ENCODE peak calls at places on chromosomes 11 and 22, in eight cellular contexts. One of them, this sample, is unnamed. For H3K27me3 and H3K4me1, the result is how much of the 10 kb centered on the place peaks cover.

GRCh38 chr22:43471606-43472135 is 59.9 kb downstream of the MPPED1 start:
- DNase-seq in heart right ventricle: no peak
- DNase-seq in GM12878: no peak
- DNase-seq in cardiac muscle cell: no peak
- DNase-seq in PC-3: no peak
- DNase-seq in right lobe of liver: no peak
- DNase-seq in upper lobe of right lung: no peak
- DNase-seq in transverse colon: no peak
- DNase-seq in this sample: no peak

GRCh38 chr11:45839204-45839603 is 8.1 kb upstream of the CRY2 start:
- DNase-seq in right lobe of liver: no peak
- DNase-seq in GM12878: no peak
- DNase-seq in heart right ventricle: no peak
- DNase-seq in transverse colon: no peak
- DNase-seq in cardiac muscle cell: no peak
- DNase-seq in PC-3: no peak
- DNase-seq in upper lobe of right lung: no peak
- DNase-seq in this sample: no peak

GRCh38 chr11:133950874-133951483 is 5.8 kb downstream of the IGSF9B start:
- DNase-seq in transverse colon: no peak
- DNase-seq in heart right ventricle: peak
- DNase-seq in cardiac muscle cell: no peak
- DNase-seq in PC-3: no peak
- DNase-seq in right lobe of liver: no peak
- DNase-seq in GM12878: no peak
- DNase-seq in upper lobe of right lung: no peak
- DNase-seq in this sample: no peak

GRCh38 chr22:46036558-46037408 is 59.8 kb upstream of the WNT7B start:
- DNase-seq in upper lobe of right lung: peak
- DNase-seq in PC-3: peak
- DNase-seq in transverse colon: peak
- DNase-seq in right lobe of liver: peak
- DNase-seq in GM12878: no peak
- DNase-seq in heart right ventricle: no peak
- DNase-seq in cardiac muscle cell: peak
- DNase-seq in this sample: peak

GRCh38 chr11:31764766-31765165 is 46.4 kb downstream of the PAX6 start:
- DNase-seq in transverse colon: no peak
- DNase-seq in heart right ventricle: no peak
- DNase-seq in upper lobe of right lung: no peak
- DNase-seq in cardiac muscle cell: no peak
- DNase-seq in PC-3: no peak
- DNase-seq in GM12878: no peak
- DNase-seq in right lobe of liver: no peak
- DNase-seq in this sample: no peak

GRCh38 chr11:65814131-65814959 is 19.4 kb upstream of the SNX32 start:
- DNase-seq in transverse colon: no peak
- DNase-seq in GM12878: no peak
- DNase-seq in upper lobe of right lung: peak
- DNase-seq in right lobe of liver: peak
- DNase-seq in heart right ventricle: no peak
- DNase-seq in PC-3: no peak
- DNase-seq in cardiac muscle cell: peak
- DNase-seq in this sample: no peak

GRCh38 chr11:55795256-55795655 is at the start of gene OR5D14:
- DNase-seq in right lobe of liver: no peak
- DNase-seq in GM12878: no peak
- DNase-seq in heart right ventricle: no peak
- DNase-seq in transverse colon: no peak
- DNase-seq in upper lobe of right lung: no peak
- DNase-seq in PC-3: no peak
- DNase-seq in cardiac muscle cell: no peak
- DNase-seq in this sample: no peak

GRCh38 chr11:128595221-128595620 is 7.9 kb upstream of the ETS1 start:
- DNase-seq in heart right ventricle: no peak
- DNase-seq in PC-3: no peak
- DNase-seq in cardiac muscle cell: peak
- DNase-seq in right lobe of liver: no peak
- DNase-seq in upper lobe of right lung: no peak
- DNase-seq in transverse colon: no peak
- DNase-seq in GM12878: no peak
- DNase-seq in this sample: no peak

GRCh38 chr11:7348432-7349298 is 97.0 kb downstream of the SYT9 start:
- DNase-seq in cardiac muscle cell: peak
- DNase-seq in upper lobe of right lung: no peak
- DNase-seq in transverse colon: no peak
- DNase-seq in right lobe of liver: no peak
- DNase-seq in heart right ventricle: peak
- DNase-seq in GM12878: no peak
- DNase-seq in PC-3: peak
- DNase-seq in this sample: peak

GRCh38 chr22:23180301-23180892 is at the start of gene BCR:
- DNase-seq in cardiac muscle cell: peak
- DNase-seq in heart right ventricle: peak
- DNase-seq in GM12878: no peak
- DNase-seq in PC-3: peak
- DNase-seq in right lobe of liver: peak
- DNase-seq in upper lobe of right lung: peak
- DNase-seq in transverse colon: peak
- DNase-seq in this sample: peak

GRCh38 chr11:104094576-104094975 is 58.1 kb downstream of the DDI1 start:
- DNase-seq in upper lobe of right lung: no peak
- DNase-seq in PC-3: no peak
- DNase-seq in transverse colon: no peak
- DNase-seq in heart right ventricle: no peak
- DNase-seq in cardiac muscle cell: no peak
- DNase-seq in right lobe of liver: no peak
- DNase-seq in GM12878: no peak
- DNase-seq in this sample: no peak

GRCh38 chr11:65555693-65556231 is 2.4 kb downstream of the LTBP3 start:
- DNase-seq in PC-3: peak
- DNase-seq in upper lobe of right lung: no peak
- DNase-seq in transverse colon: no peak
- DNase-seq in right lobe of liver: peak
- DNase-seq in cardiac muscle cell: peak
- DNase-seq in GM12878: no peak
- DNase-seq in heart right ventricle: peak
- DNase-seq in this sample: peak

GRCh38 chr11:63985812-63986155 is 454 bp upstream of the OTUB1 start:
- DNase-seq in GM12878: peak
- DNase-seq in cardiac muscle cell: no peak
- DNase-seq in right lobe of liver: peak
- DNase-seq in PC-3: no peak
- DNase-seq in heart right ventricle: no peak
- DNase-seq in upper lobe of right lung: peak
- DNase-seq in transverse colon: peak
- DNase-seq in this sample: no peak

GRCh38 chr22:18987765-18988164 is 51.7 kb upstream of the PRODH start:
- DNase-seq in GM12878: no peak
- DNase-seq in heart right ventricle: no peak
- DNase-seq in upper lobe of right lung: peak
- DNase-seq in cardiac muscle cell: peak
- DNase-seq in PC-3: no peak
- DNase-seq in right lobe of liver: peak
- DNase-seq in transverse colon: no peak
- DNase-seq in this sample: no peak

GRCh38 chr11:119518746-119519382 is 95.9 kb upstream of the THY1 start:
- DNase-seq in right lobe of liver: no peak
- DNase-seq in PC-3: peak
- DNase-seq in heart right ventricle: no peak
- DNase-seq in transverse colon: no peak
- DNase-seq in GM12878: no peak
- DNase-seq in upper lobe of right lung: no peak
- DNase-seq in cardiac muscle cell: peak
- DNase-seq in this sample: peak

GRCh38 chr11:67311051-67311555 is 7.8 kb downstream of the SSH3 start:
- DNase-seq in cardiac muscle cell: no peak
- DNase-seq in GM12878: no peak
- DNase-seq in upper lobe of right lung: peak
- DNase-seq in transverse colon: no peak
- DNase-seq in PC-3: no peak
- DNase-seq in heart right ventricle: no peak
- DNase-seq in right lobe of liver: no peak
- DNase-seq in this sample: no peak

GRCh38 chr11:67698247-67698646 is 23.8 kb upstream of the ALDH3B2 start:
- DNase-seq in right lobe of liver: no peak
- DNase-seq in PC-3: no peak
- DNase-seq in upper lobe of right lung: no peak
- DNase-seq in GM12878: no peak
- DNase-seq in transverse colon: no peak
- DNase-seq in cardiac muscle cell: no peak
- DNase-seq in heart right ventricle: no peak
- DNase-seq in this sample: no peak

GRCh38 chr22:39966522-39966921 is 6.3 kb downstream of the TMA7B start:
- DNase-seq in right lobe of liver: no peak
- DNase-seq in cardiac muscle cell: peak
- DNase-seq in PC-3: no peak
- DNase-seq in upper lobe of right lung: no peak
- DNase-seq in transverse colon: no peak
- DNase-seq in GM12878: no peak
- DNase-seq in heart right ventricle: no peak
- DNase-seq in this sample: no peak

GRCh38 chr22:41914611-41915034 is 251 bp downstream of the SHISA8 start:
- DNase-seq in PC-3: no peak
- DNase-seq in cardiac muscle cell: no peak
- DNase-seq in transverse colon: no peak
- DNase-seq in upper lobe of right lung: no peak
- DNase-seq in right lobe of liver: no peak
- DNase-seq in GM12878: no peak
- DNase-seq in heart right ventricle: no peak
- DNase-seq in this sample: no peak
- H3K27me3 ChIP-seq in PC-3: under half
- H3K27me3 ChIP-seq in cardiac muscle cell: half or more
- H3K27me3 ChIP-seq in transverse colon: half or more
- H3K27me3 ChIP-seq in upper lobe of right lung: half or more
- H3K27me3 ChIP-seq in right lobe of liver: under half
- H3K27me3 ChIP-seq in GM12878: under half
- H3K27me3 ChIP-seq in heart right ventricle: half or more
- H3K27me3 ChIP-seq in this sample: under half

DNA sequence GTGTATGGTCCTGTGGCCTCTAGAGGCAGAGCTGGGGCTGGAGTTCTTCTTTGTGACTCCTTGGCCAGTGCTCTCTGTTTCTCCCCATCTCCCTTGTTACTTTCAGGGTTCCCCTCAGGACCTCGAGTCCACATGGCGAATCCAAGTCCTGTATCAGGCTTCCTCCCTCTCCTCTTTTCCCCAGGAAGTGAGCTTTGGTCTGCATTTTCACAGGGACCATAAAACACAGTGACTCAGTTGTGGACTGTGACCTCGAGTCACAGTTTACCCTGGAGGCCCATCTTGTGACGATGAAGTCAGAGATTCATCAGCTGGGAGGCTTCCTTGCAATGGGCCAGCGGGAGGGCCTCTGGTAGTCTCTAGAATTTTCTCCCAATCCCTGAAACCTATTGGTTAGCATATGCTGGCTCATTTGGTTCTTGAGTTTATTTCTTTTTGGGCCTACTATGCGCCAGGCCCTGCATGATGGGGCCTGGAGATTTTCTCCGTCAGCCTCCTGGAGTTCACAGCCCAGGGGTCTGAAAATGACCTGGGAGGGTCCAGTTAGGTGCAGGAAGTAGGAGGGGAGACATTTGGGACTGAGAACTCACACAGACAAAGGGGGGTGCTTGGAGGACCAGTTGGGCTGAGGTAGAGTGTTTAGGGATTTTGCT is 100.8 kb downstream of the KIAA1671 start:
- DNase-seq in cardiac muscle cell: no peak
- DNase-seq in heart right ventricle: no peak
- DNase-seq in GM12878: no peak
- DNase-seq in transverse colon: peak
- DNase-seq in PC-3: peak
- DNase-seq in upper lobe of right lung: no peak
- DNase-seq in right lobe of liver: no peak
- DNase-seq in this sample: peak
- H3K4me1 ChIP-seq in cardiac muscle cell: under half
- H3K4me1 ChIP-seq in heart right ventricle: under half
- H3K4me1 ChIP-seq in GM12878: under half
- H3K4me1 ChIP-seq in transverse colon: under half
- H3K4me1 ChIP-seq in PC-3: under half
- H3K4me1 ChIP-seq in upper lobe of right lung: under half
- H3K4me1 ChIP-seq in right lobe of liver: under half
- H3K4me1 ChIP-seq in this sample: under half

DNA sequence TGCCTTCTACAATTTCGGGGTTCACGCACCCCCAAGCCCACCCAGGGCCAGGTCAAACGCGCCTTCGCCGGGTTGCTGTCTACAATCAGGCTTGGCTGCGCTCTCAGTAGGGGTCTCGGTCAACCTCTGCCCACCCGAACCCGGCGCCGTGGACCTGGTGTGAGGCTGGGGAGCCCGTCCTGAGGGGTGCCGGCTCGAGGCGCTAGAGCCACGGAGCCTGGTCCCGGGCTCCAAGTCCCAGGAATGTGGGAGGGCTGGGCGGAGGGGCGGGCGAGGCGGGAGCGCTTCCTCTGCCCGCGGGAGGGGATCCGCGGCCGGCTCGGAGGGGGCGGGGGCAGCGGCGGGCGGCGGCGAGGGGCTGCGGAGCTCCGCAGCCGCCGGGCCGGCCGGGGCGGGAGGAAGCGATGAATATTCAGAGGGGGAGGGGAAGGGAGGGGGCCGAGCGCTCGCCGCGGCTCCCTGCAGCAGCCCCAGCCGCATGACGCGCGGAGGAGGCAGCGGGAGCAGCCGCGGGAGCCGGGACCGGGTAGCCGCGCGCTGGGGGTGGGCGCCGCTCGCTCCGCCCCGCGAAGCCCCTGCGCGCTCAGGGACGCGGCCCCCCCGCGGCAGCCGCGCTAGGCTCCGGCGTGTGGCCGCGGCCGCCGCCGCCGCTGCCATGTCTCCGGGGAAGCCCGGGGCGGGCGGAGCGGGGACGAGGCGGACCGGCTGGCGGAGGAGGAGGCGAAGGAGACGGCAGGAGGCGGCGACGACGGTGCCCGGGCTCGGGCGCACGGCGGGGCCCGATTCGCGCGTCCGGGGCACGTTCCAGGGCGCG is at the start of gene PTPRJ:
- DNase-seq in cardiac muscle cell: peak
- DNase-seq in GM12878: no peak
- DNase-seq in right lobe of liver: peak
- DNase-seq in transverse colon: peak
- DNase-seq in PC-3: peak
- DNase-seq in heart right ventricle: peak
- DNase-seq in upper lobe of right lung: peak
- DNase-seq in this sample: peak
- TF ChIP-seq CTCF in cardiac muscle cell: no peak
- TF ChIP-seq CTCF in GM12878: no peak
- TF ChIP-seq CTCF in right lobe of liver: no peak
- TF ChIP-seq CTCF in transverse colon: no peak
- TF ChIP-seq CTCF in PC-3: no peak
- TF ChIP-seq CTCF in heart right ventricle: no peak
- TF ChIP-seq CTCF in upper lobe of right lung: no peak
- TF ChIP-seq CTCF in this sample: no peak

DNA sequence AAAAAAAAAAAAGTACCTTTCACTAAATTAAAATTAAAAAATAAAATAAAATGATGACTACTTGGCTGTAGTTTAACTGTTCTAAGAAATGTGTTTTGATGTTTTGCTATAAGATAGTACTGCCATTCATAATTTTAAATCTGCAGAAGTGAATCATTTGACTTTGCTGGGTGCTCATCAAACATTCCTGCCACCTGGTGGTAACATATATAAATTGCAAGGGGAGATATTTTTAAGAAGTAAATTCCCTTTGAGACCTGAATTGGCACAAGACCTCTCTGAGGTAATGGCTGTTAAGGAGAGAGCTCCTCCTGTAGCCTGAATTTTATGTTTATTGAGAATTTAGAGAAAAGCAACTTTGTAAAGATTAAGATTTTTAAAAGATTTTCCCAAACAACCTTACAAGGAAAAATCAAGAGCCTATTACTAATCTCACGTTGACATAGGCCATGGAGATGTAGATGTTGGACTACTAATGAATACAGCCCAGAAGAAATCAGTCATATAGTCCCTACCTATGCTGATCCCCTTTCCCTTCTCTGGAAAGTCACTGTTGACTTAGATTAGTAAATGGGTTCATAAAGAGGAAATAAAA is 11.9 kb upstream of the NARS2 start:
- DNase-seq in right lobe of liver: no peak
- DNase-seq in upper lobe of right lung: no peak
- DNase-seq in PC-3: peak
- DNase-seq in transverse colon: no peak
- DNase-seq in GM12878: no peak
- DNase-seq in cardiac muscle cell: peak
- DNase-seq in heart right ventricle: no peak
- DNase-seq in this sample: no peak
- H3K27me3 ChIP-seq in right lobe of liver: under half
- H3K27me3 ChIP-seq in upper lobe of right lung: under half
- H3K27me3 ChIP-seq in PC-3: under half
- H3K27me3 ChIP-seq in transverse colon: under half
- H3K27me3 ChIP-seq in GM12878: under half
- H3K27me3 ChIP-seq in cardiac muscle cell: under half
- H3K27me3 ChIP-seq in heart right ventricle: under half
- H3K27me3 ChIP-seq in this sample: under half